ENCODE peak calls at places on chromosomes 5 and 9, in six cellular contexts. T is ovary; R is naive thymus-derived CD4-positive, alpha-beta T cell; E is body of pancreas; N is right cardiac atrium; C is CD8-positive, alpha-beta memory T cell. S is an unnamed sample.

GRCh38 chr5:67166460-67166871 is 30.1 kb downstream of the CD180 start:
- DNase-seq in T (no peak), R (peak; percentile 38), E (peak; percentile 26), N (peak; percentile 78), C (peak; percentile 50), S (no peak)

GRCh38 chr5:95823738-95824609 is 1.4 kb upstream of the GLRX start:
- DNase-seq in T (peak; percentile 68), R (peak; percentile 81), E (no peak), N (peak; percentile 73), C (peak; percentile 45), S (peak; percentile 71)

GRCh38 chr9:127194881-127195713 is 69.5 kb upstream of the GARNL3 start:
- DNase-seq in T (no peak), R (no peak), E (no peak), N (no peak), C (no peak), S (no peak)

GRCh38 chr5:56900395-56900794 is 9.0 kb upstream of the SETD9 start:
- DNase-seq in T (no peak), R (no peak), E (no peak), N (no peak), C (no peak), S (no peak)

GRCh38 chr9:119639287-119639955 is 270.2 kb upstream of the BRINP1 start:
- DNase-seq in T (no peak), R (no peak), E (no peak), N (no peak), C (no peak), S (no peak)

GRCh38 chr5:68780299-68780960 is 313.4 kb upstream of the SLC30A5 start:
- DNase-seq in T (no peak), R (no peak), E (no peak), N (no peak), C (no peak), S (no peak)

GRCh38 chr5:141521244-141521781 is 32.4 kb downstream of the PCDHGC5 start:
- DNase-seq in T (no peak), R (no peak), E (no peak), N (peak; percentile 66), C (no peak), S (peak; percentile 47)

GRCh38 chr9:127209220-127209619 is 55.4 kb upstream of the GARNL3 start:
- DNase-seq in T (no peak), R (no peak), E (no peak), N (no peak), C (no peak), S (no peak)

GRCh38 chr5:73448451-73449136 is at the start of gene FOXD1:
- DNase-seq in T (peak; percentile 40), R (no peak), E (no peak), N (peak; percentile 66), C (no peak), S (no peak)

GRCh38 chr9:101388507-101388993 is 3.7 kb upstream of the BAAT start:
- DNase-seq in T (no peak), R (no peak), E (no peak), N (no peak), C (no peak), S (no peak)

GRCh38 chr5:97877578-97877977 is 694.5 kb upstream of the RIOK2 start:
- DNase-seq in T (no peak), R (no peak), E (no peak), N (no peak), C (no peak), S (no peak)

GRCh38 chr5:160802567-160802966 is 49.4 kb downstream of the ATP10B start:
- DNase-seq in T (no peak), R (no peak), E (peak; percentile 16), N (no peak), C (no peak), S (no peak)

GRCh38 chr5:154315756-154316155 is 125.2 kb downstream of the GALNT10 start:
- DNase-seq in T (no peak), R (no peak), E (no peak), N (no peak), C (no peak), S (no peak)

GRCh38 chr9:125995006-125995405 is 247.8 kb downstream of the PBX3 start:
- DNase-seq in T (no peak), R (no peak), E (no peak), N (no peak), C (no peak), S (no peak)

GRCh38 chr5:96117863-96118651 is 156.4 kb upstream of the ELL2 start:
- DNase-seq in T (no peak), R (no peak), E (no peak), N (no peak), C (no peak), S (no peak)

GRCh38 chr5:89480406-89481007 is 597.5 kb upstream of the MEF2C start:
- DNase-seq in T (no peak), R (no peak), E (no peak), N (no peak), C (no peak), S (no peak)

GRCh38 chr9:135085830-135086546 is 1.5 kb upstream of the OLFM1 start:
- DNase-seq in T (peak; percentile 88), R (no peak), E (peak; percentile 90), N (peak; percentile 76), C (no peak), S (peak; percentile 30)

GRCh38 chr9:92781902-92782301 is 17.3 kb upstream of the BICD2 start:
- DNase-seq in T (no peak), R (no peak), E (no peak), N (no peak), C (no peak), S (no peak)

GRCh38 chr9:84045481-84046097 is 65.0 kb downstream of the RMI1 start:
- DNase-seq in T (no peak), R (no peak), E (no peak), N (no peak), C (no peak), S (no peak)

GRCh38 chr5:82894754-82895153 is 182.4 kb downstream of the TMEM167A start:
- DNase-seq in T (no peak), R (no peak), E (no peak), N (no peak), C (no peak), S (no peak)

GRCh38 chr5:57677235-57677634 is 194.6 kb upstream of the ACTBL2 start:
- DNase-seq in T (no peak), R (no peak), E (no peak), N (no peak), C (no peak), S (no peak)

DNA sequence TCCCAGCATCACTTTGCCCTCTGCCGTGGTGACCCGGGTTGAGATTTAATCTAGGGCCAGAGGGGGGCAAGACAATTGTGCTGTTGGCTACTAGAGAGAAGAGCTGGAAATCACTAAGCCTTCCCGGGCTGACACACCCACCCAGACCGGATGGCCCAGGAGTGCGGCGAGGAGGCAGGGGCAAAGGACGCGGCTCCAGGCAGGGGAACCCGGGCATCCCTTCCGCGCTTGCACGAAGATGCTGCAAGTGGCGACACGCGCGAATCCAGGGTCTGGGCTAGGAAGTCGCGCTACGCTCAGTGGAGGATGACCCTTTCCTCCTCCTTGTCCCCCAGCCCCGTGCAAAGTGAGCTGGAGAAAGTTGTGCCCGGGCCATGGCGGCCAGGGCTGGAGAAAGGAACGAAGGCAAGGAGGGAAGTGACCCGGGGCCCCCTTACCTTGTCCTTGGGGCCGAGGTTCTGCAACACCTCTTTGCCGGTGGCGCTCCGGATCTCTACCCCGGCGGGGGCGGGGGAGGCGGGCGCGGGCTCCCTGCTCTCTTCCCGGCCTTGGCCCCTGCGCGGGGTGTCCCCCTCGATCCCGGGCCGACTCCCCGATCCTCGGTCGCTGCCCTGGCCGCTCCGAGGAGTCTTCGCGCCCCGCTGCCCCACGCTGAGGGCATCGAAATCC is 693 bp downstream of the DPYSL3 start:
- DNase-seq in T (peak; percentile 57), R (no peak), E (no peak), N (peak; percentile 35), C (no peak), S (no peak)
- H3K27ac ChIP-seq in T (peak overlapping the region; percentile 85), R (no peak overlapping the region), E (no peak overlapping the region), N (peak overlapping the region; percentile 40), C (no peak overlapping the region), S (no peak overlapping the region)

DNA sequence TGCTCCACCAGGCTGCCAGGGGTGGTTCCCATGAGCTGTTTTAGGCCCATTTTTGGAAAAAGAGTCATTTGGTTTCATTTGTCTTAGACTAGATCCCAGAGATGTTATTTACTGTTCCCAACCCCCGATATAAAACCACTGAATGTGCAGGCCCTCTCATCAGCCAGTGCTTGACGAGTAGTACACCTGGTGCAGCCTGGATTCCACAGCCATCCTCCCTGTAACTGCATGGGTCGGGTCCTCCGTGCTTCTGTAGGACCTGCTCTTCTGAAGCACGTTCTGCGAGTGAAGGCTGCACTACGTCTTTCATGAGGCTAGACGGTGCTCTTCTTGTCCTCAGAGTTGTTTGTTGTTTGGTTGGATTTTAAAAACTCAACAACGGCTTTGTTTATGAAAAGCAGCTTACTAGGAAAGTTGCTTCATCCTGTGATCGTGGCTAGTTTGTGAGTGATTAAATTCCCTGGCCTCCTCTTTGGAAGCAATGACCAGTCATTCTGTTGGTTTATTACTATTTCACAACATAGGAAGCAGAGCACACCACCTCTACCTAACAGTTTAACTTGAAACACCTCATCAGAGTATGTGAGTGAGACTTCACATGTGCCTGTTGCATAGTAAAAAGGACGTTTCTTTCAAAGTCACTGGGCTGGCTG is 135.2 kb downstream of the AOPEP start:
- DNase-seq in T (no peak), R (no peak), E (no peak), N (no peak), C (no peak), S (no peak)
- H3K27ac ChIP-seq in T (no peak overlapping the region), R (no peak overlapping the region), E (peak overlapping the region; percentile 20), N (no peak overlapping the region), C (peak overlapping the region; percentile 63), S (peak overlapping the region; percentile 52)

GRCh38 chr9:79574166-79574565 is 2.4 kb downstream of the TLE4 start:
- DNase-seq in T (no peak), R (no peak), E (no peak), N (no peak), C (no peak), S (no peak)
- H3K27ac ChIP-seq in T (peak overlapping the region; percentile 94), R (peak overlapping the region; percentile 87), E (peak overlapping the region; percentile 91), N (no peak overlapping the region), C (no peak overlapping the region), S (peak overlapping the region; percentile 89)

GRCh38 chr5:123450114-123450513 is 26.9 kb upstream of the CEP120 start:
- DNase-seq in T (no peak), R (no peak), E (no peak), N (no peak), C (no peak), S (no peak)

GRCh38 chr5:123449424-123449823 is 26.2 kb upstream of the CEP120 start:
- DNase-seq in T (no peak), R (no peak), E (no peak), N (no peak), C (no peak), S (no peak)

GRCh38 chr5:123448743-123449142 is 25.5 kb upstream of the CEP120 start:
- DNase-seq in T (no peak), R (no peak), E (no peak), N (no peak), C (no peak), S (no peak)

GRCh38 chr5:123452401-123452800 is 29.2 kb upstream of the CEP120 start:
- DNase-seq in T (no peak), R (no peak), E (no peak), N (no peak), C (no peak), S (no peak)

GRCh38 chr5:123450641-123451421 is 27.6 kb upstream of the CEP120 start:
- DNase-seq in T (no peak), R (no peak), E (no peak), N (no peak), C (no peak), S (no peak)
- H3K27ac ChIP-seq in T (no peak overlapping the region), R (no peak overlapping the region), E (no peak overlapping the region), N (no peak overlapping the region), C (no peak overlapping the region), S (no peak overlapping the region)

GRCh38 chr5:16147179-16147900 is 32.3 kb downstream of the MARCHF11 start:
- DNase-seq in T (no peak), R (no peak), E (no peak), N (no peak), C (no peak), S (no peak)
- H3K27ac ChIP-seq in T (no peak overlapping the region), R (no peak overlapping the region), E (no peak overlapping the region), N (no peak overlapping the region), C (no peak overlapping the region), S (no peak overlapping the region)